ENCODE peak calls at places on chromosomes 6 and 20, in eight cellular contexts. C is dermis blood vessel endothelial cell; B is transverse colon; N is PC-3; M is skeletal muscle cell; G is effector memory CD8-positive, alpha-beta T cell; E is SK-MEL-5; Y is D341Med. V is an unnamed sample.

GRCh38 chr6:106084106-106084963 is 1.8 kb upstream of the PRDM1 start:
- DNase-seq in B (peak; percentile 52), C (peak; percentile 75), G (no peak), N (peak; percentile 54), Y (peak; percentile 67), M (peak; percentile 89), E (peak; percentile 73), V (peak; percentile 92)

GRCh38 chr6:38310061-38310460 is 329.7 kb downstream of the BTBD9 start:
- DNase-seq in G (no peak), C (no peak), Y (no peak), N (no peak), M (no peak), E (peak; percentile 20), B (no peak), V (peak; percentile 69)

GRCh38 chr6:117194978-117195377 is 70.4 kb upstream of the VGLL2 start:
- DNase-seq in B (no peak), G (no peak), Y (no peak), C (no peak), M (no peak), N (no peak), E (peak; percentile 10), V (no peak)

GRCh38 chr20:11585752-11586352 is 331.8 kb upstream of the BTBD3 start:
- DNase-seq in G (no peak), M (no peak), E (peak; percentile 61), N (peak; percentile 67), C (peak; percentile 26), Y (no peak), B (no peak), V (peak; percentile 49)

GRCh38 chr20:55561259-55561658 is 444.1 kb downstream of the CBLN4 start:
- DNase-seq in B (no peak), C (no peak), M (no peak), E (no peak), N (peak; percentile 60), Y (no peak), G (no peak), V (peak; percentile 2)

GRCh38 chr6:90860822-90861601 is 274.1 kb upstream of the MAP3K7 start:
- DNase-seq in Y (peak; percentile 52), G (no peak), B (no peak), N (peak; percentile 10), M (no peak), C (no peak), E (peak; percentile 46), V (no peak)

GRCh38 chr6:16868968-16869367 is 107.7 kb upstream of the ATXN1 start:
- DNase-seq in B (no peak), C (no peak), Y (no peak), M (no peak), N (peak; percentile 41), G (no peak), E (no peak), V (peak; percentile 87)

GRCh38 chr6:126308367-126308766 is 31.5 kb upstream of the CENPW start:
- DNase-seq in B (no peak), E (no peak), C (no peak), M (peak; percentile 6), N (no peak), G (no peak), Y (no peak), V (no peak)

GRCh38 chr20:38094373-38094775 is 60.8 kb downstream of the RPRD1B start:
- DNase-seq in G (peak; percentile 27), C (peak; percentile 82), B (peak; percentile 33), M (peak; percentile 67), Y (no peak), E (peak; percentile 93), N (peak; percentile 62), V (peak; percentile 94)

GRCh38 chr6:159766923-159767322 is 5.1 kb downstream of the ACAT2 start:
- DNase-seq in E (no peak), B (no peak), C (no peak), Y (no peak), G (no peak), N (no peak), M (no peak), V (peak; percentile 33)

GRCh38 chr20:11216451-11217314 is 542.9 kb upstream of the JAG1 start:
- DNase-seq in Y (no peak), M (no peak), G (no peak), E (no peak), B (no peak), C (peak; percentile 75), N (no peak), V (peak; percentile 38)

GRCh38 chr6:42199106-42199981 is 4.6 kb upstream of the GUCA1B start:
- DNase-seq in G (no peak), B (no peak), N (peak; percentile 67), M (no peak), C (no peak), E (no peak), Y (no peak), V (peak; percentile 95)

GRCh38 chr6:30411515-30412207 is 66.7 kb downstream of the RPP21 start:
- DNase-seq in B (peak; percentile 65), Y (peak; percentile 46), M (peak; percentile 11), N (peak; percentile 72), E (peak; percentile 73), G (peak; percentile 58), C (peak; percentile 66), V (peak; percentile 66)

GRCh38 chr6:127458817-127459216 is 372 bp downstream of the KIAA0408 start:
- DNase-seq in B (no peak), Y (no peak), N (peak; percentile 13), C (no peak), E (peak; percentile 32), M (peak; percentile 67), G (no peak), V (no peak)

GRCh38 chr20:62475027-62475818 is 572 bp downstream of the GATA5 start:
- DNase-seq in G (no peak), C (no peak), E (no peak), M (no peak), B (no peak), N (no peak), Y (no peak), V (no peak)

GRCh38 chr6:72809701-72810379 is 188.0 kb downstream of the KCNQ5 start:
- DNase-seq in N (no peak), B (no peak), C (no peak), M (no peak), G (no peak), E (no peak), Y (no peak), V (no peak)

GRCh38 chr6:90388395-90388794 is 91.8 kb upstream of the BACH2 start:
- DNase-seq in M (no peak), C (no peak), N (no peak), B (no peak), G (no peak), E (no peak), Y (no peak), V (no peak)

GRCh38 chr6:134173936-134174789 is 121.7 kb upstream of the SLC2A12 start:
- DNase-seq in N (peak; percentile 85), M (no peak), G (peak; percentile 87), Y (peak; percentile 63), B (peak; percentile 90), E (peak; percentile 94), C (peak; percentile 94), V (peak; percentile 86)

GRCh38 chr6:2940010-2940850 is 31.1 kb downstream of the SERPINB6 start:
- DNase-seq in B (no peak), Y (no peak), N (no peak), G (peak; percentile 72), M (no peak), C (no peak), E (no peak), V (no peak)

GRCh38 chr6:11925805-11926204 is 86.3 kb upstream of the HIVEP1 start:
- DNase-seq in Y (no peak), N (no peak), M (no peak), C (no peak), B (no peak), G (no peak), E (no peak), V (no peak)

GRCh38 chr20:11210611-11211010 is 536.8 kb upstream of the JAG1 start:
- DNase-seq in N (no peak), M (no peak), C (no peak), G (no peak), B (no peak), E (no peak), Y (no peak), V (peak; percentile 28)

GRCh38 chr6:136547336-136547735 is 2.9 kb downstream of the MAP7 start:
- DNase-seq in E (peak; percentile 75), B (no peak), M (no peak), C (peak; percentile 18), G (no peak), N (peak; percentile 65), Y (no peak), V (peak; percentile 43)

GRCh38 chr6:20939161-20939775 is 405.0 kb downstream of the CDKAL1 start:
- DNase-seq in G (no peak), Y (no peak), C (no peak), N (no peak), E (no peak), B (no peak), M (no peak), V (no peak)

GRCh38 chr6:48419992-48420391 is 309.0 kb upstream of the PTCHD4 start:
- DNase-seq in E (no peak), M (no peak), N (no peak), Y (no peak), C (no peak), G (no peak), B (no peak), V (no peak)

GRCh38 chr6:138833819-138834539 is 38.1 kb downstream of the ECT2L start:
- DNase-seq in B (no peak), N (no peak), M (no peak), E (no peak), Y (peak; percentile 79), G (no peak), C (no peak), V (peak; percentile 20)

GRCh38 chr6:78835817-78836216 is 31.5 kb upstream of the IRAK1BP1 start:
- DNase-seq in E (peak; percentile 13), N (peak; percentile 35), Y (no peak), G (no peak), M (no peak), C (peak; percentile 21), B (no peak), V (peak; percentile 25)

GRCh38 chr6:162971346-162971745 is 243.6 kb downstream of the PACRG start:
- DNase-seq in N (no peak), Y (no peak), E (no peak), G (no peak), C (no peak), B (no peak), M (no peak), V (no peak)

GRCh38 chr6:107443904-107444267 is 15.5 kb downstream of the PDSS2 start:
- DNase-seq in Y (no peak), E (no peak), M (no peak), N (no peak), G (no peak), B (no peak), C (no peak), V (peak; percentile 60)

GRCh38 chr6:135852775-135853174 is 1.3 kb downstream of the PDE7B start:
- DNase-seq in M (no peak), Y (no peak), N (no peak), G (no peak), C (no peak), B (no peak), E (peak; percentile 3), V (no peak)

GRCh38 chr6:154805288-154805911 is 72.2 kb downstream of the SCAF8 start:
- DNase-seq in E (peak; percentile 59), Y (peak; percentile 49), N (peak; percentile 41), M (peak; percentile 14), B (no peak), C (peak; percentile 79), G (no peak), V (peak; percentile 49)

GRCh38 chr20:47233333-47234188 is 122.9 kb downstream of the ZMYND8 start:
- DNase-seq in Y (no peak), M (no peak), C (no peak), B (no peak), E (peak; percentile 34), N (no peak), G (no peak), V (peak; percentile 16)

GRCh38 chr6:166105341-166106075 is 62.1 kb downstream of the TBXT start:
- DNase-seq in G (no peak), B (no peak), E (no peak), N (no peak), Y (no peak), C (no peak), M (no peak), V (no peak)

GRCh38 chr20:13670160-13670559 is 31.4 kb upstream of the TASP1 start:
- DNase-seq in Y (no peak), B (no peak), G (no peak), M (no peak), C (no peak), N (no peak), E (no peak), V (no peak)

GRCh38 chr6:90610291-90610670 is 23.4 kb upstream of the MAP3K7 start:
- DNase-seq in C (peak; percentile 10), E (no peak), N (no peak), B (no peak), M (no peak), G (no peak), Y (peak; percentile 33), V (peak; percentile 0)

V was measured in M059J.